ENCODE peak calls at places on chromosomes 7 and 10, in eight cellular contexts. I is T1000; J is NAMALWA; X is RWPE2; S is fibroblast of the conjunctiva; P is left ventricle myocardium superior; G is RWPE1; L is CD8-positive, alpha-beta T cell. Q is an unnamed sample.

GRCh38 chr7:108203433-108204002 is 73.4 kb upstream of the LAMB4 start:
- DNase-seq in I (no peak), J (peak; percentile 87), X (no peak), S (no peak), P (no peak), G (no peak), L (no peak), Q (no peak)

GRCh38 chr10:131854579-131855335 is 46.1 kb upstream of the PPP2R2D start:
- DNase-seq in I (no peak), J (no peak), X (no peak), S (no peak), P (no peak), G (no peak), L (no peak), Q (no peak)

GRCh38 chr10:130191380-130191779 is 55.2 kb downstream of the GLRX3 start:
- DNase-seq in I (no peak), J (no peak), X (no peak), S (no peak), P (no peak), G (no peak), L (no peak), Q (no peak)

GRCh38 chr7:80681272-80681885 is 42.9 kb downstream of the CD36 start:
- DNase-seq in I (no peak), J (peak; percentile 64), X (no peak), S (peak; percentile 14), P (no peak), G (peak; percentile 36), L (no peak), Q (no peak)

GRCh38 chr7:40455485-40455884 is 320.7 kb downstream of the SUGCT start:
- DNase-seq in I (no peak), J (no peak), X (no peak), S (no peak), P (no peak), G (no peak), L (no peak), Q (no peak)

GRCh38 chr10:101062231-101063161 is 707 bp downstream of the KAZALD1 start:
- DNase-seq in I (no peak), J (no peak), X (no peak), S (no peak), P (peak; percentile 79), G (no peak), L (peak; percentile 46), Q (peak; percentile 27)

GRCh38 chr10:12056758-12057157 is 12.0 kb upstream of the DHTKD1 start:
- DNase-seq in I (no peak), J (no peak), X (no peak), S (no peak), P (no peak), G (no peak), L (no peak), Q (no peak)

GRCh38 chr10:130243015-130243414 is 106.8 kb downstream of the GLRX3 start:
- DNase-seq in I (no peak), J (no peak), X (no peak), S (no peak), P (no peak), G (no peak), L (no peak), Q (no peak)

GRCh38 chr10:11516419-11516721 is 95.1 kb downstream of the USP6NL start:
- DNase-seq in I (no peak), J (peak; percentile 40), X (no peak), S (no peak), P (no peak), G (no peak), L (no peak), Q (no peak)

GRCh38 chr7:78499966-78500365 is 701.4 kb downstream of the PHTF2 start:
- DNase-seq in I (no peak), J (no peak), X (no peak), S (no peak), P (no peak), G (no peak), L (no peak), Q (no peak)

GRCh38 chr7:157652954-157653826 is 316.4 kb downstream of the DNAJB6 start:
- DNase-seq in I (no peak), J (no peak), X (no peak), S (no peak), P (no peak), G (no peak), L (no peak), Q (no peak)

GRCh38 chr7:117875566-117875965 is 2.3 kb upstream of the CTTNBP2 start:
- DNase-seq in I (no peak), J (peak; percentile 12), X (no peak), S (no peak), P (no peak), G (no peak), L (no peak), Q (no peak)

GRCh38 chr7:99369767-99370353 is 4.7 kb upstream of the ARPC1B start:
- DNase-seq in I (no peak), J (no peak), X (no peak), S (no peak), P (no peak), G (no peak), L (no peak), Q (no peak)

GRCh38 chr10:72954596-72955569 is at the start of gene PLA2G12B:
- DNase-seq in I (no peak), J (no peak), X (no peak), S (no peak), P (no peak), G (no peak), L (no peak), Q (no peak)

GRCh38 chr7:42694894-42695553 is 216.8 kb downstream of the C7orf25 start:
- DNase-seq in I (no peak), J (no peak), X (no peak), S (no peak), P (no peak), G (no peak), L (no peak), Q (no peak)

GRCh38 chr7:20331912-20332317 is 1.2 kb downstream of the ITGB8 start:
- DNase-seq in I (no peak), J (no peak), X (no peak), S (no peak), P (no peak), G (no peak), L (no peak), Q (no peak)

GRCh38 chr10:91614254-91614624 is 18.6 kb downstream of the PPP1R3C start:
- DNase-seq in I (peak; percentile 17), J (no peak), X (no peak), S (peak; percentile 84), P (no peak), G (no peak), L (no peak), Q (no peak)

GRCh38 chr10:49119746-49120145 is 4.4 kb upstream of the VSTM4 start:
- DNase-seq in I (no peak), J (no peak), X (no peak), S (no peak), P (no peak), G (no peak), L (no peak), Q (no peak)

GRCh38 chr7:100865372-100865911 is 1.7 kb upstream of the TRIP6 start:
- DNase-seq in I (no peak), J (no peak), X (peak; percentile 95), S (no peak), P (no peak), G (peak; percentile 95), L (no peak), Q (no peak)

GRCh38 chr7:80498481-80499349 is 13.1 kb downstream of the GNAT3 start:
- DNase-seq in I (no peak), J (no peak), X (no peak), S (peak; percentile 23), P (no peak), G (peak; percentile 15), L (no peak), Q (no peak)

GRCh38 chr10:131043039-131043691 is 268.4 kb downstream of the TCERG1L start:
- DNase-seq in I (no peak), J (peak; percentile 4), X (no peak), S (no peak), P (no peak), G (no peak), L (no peak), Q (no peak)

Q was measured in NCI-H748 treated with DMSO at 0.1 percent for 48 hours.